ENCODE peak calls at places on chromosome 17, in five cellular contexts. C is neural progenitor cell, F is IMR-90, V is mammary epithelial cell, W is fibroblast of lung. S is an unnamed sample.

GRCh38 chr17:56822725-56823124 is 11.0 kb downstream of the C17orf67 start:
- DNase-seq in F (no peak), V (no peak), C (no peak), W (no peak), S (no peak)

GRCh38 chr17:32523827-32524552 is 37.2 kb downstream of the CDK5R1 start:
- DNase-seq in W (no peak), V (no peak), F (no peak), C (no peak), S (no peak)

GRCh38 chr17:142876-143784 is 5.8 kb downstream of the SCGB1C2 start:
- DNase-seq in W (no peak), C (no peak), V (no peak), F (no peak), S (no peak)

GRCh38 chr17:17345686-17346427 is 42.7 kb downstream of the NT5M start:
- DNase-seq in F (no peak), V (no peak), W (no peak), C (no peak), S (no peak)

GRCh38 chr17:63082952-63083351 is 116.9 kb downstream of the TANC2 start:
- DNase-seq in F (peak), C (no peak), V (peak), W (peak), S (no peak)

GRCh38 chr17:40664582-40665333 is at the start of gene KRT222:
- DNase-seq in F (no peak), C (peak), W (no peak), V (no peak), S (no peak)

GRCh38 chr17:44916059-44916780 is 920 bp upstream of the GFAP start:
- DNase-seq in W (no peak), C (peak), V (no peak), F (no peak), S (no peak)

GRCh38 chr17:18185832-18186231 is 2.2 kb downstream of the ALKBH5 start:
- DNase-seq in W (peak), C (no peak), F (peak), V (no peak), S (no peak)

GRCh38 chr17:66491213-66491612 is 188.8 kb downstream of the PRKCA start:
- DNase-seq in F (no peak), C (no peak), W (no peak), V (no peak), S (no peak)

GRCh38 chr17:34390649-34391048 is 27.6 kb upstream of the CCL1 start:
- DNase-seq in F (no peak), C (no peak), V (no peak), W (no peak), S (no peak)
- H3K9ac ChIP-seq in F (no peak), C (no peak), V (no peak), W (no peak), S (no peak)

DNA sequence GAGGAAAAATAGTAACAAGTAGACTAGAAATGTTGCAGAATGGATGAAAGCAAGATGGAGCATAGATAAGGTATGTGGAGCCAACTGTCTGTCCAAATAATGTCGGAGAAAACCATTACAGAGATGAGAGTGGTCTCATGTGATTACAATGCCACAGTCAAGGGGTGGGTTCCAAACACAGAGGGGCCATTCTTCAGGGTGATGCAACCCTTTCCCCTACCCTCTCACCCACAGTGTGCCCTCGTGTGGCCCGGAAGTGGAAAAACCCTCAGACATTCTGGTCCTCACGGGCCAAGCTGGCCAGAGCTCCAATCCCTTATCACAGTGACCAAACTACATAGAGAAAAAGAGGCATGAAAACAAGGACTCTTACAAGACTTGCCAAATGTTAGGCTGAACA is 17.7 kb upstream of the HS3ST3A1 start:
- DNase-seq in V (no peak), W (no peak), F (no peak), C (no peak), S (no peak)
- TF ChIP-seq CTCF in V (no peak), W (no peak), F (no peak), C (peak), S (no peak)

GRCh38 chr17:29444589-29444988 is 54.4 kb downstream of the TAOK1 start:
- DNase-seq in C (no peak), V (peak), F (peak), W (peak), S (peak)
- H3K4me2 ChIP-seq in C (no peak), V (no peak), F (no peak), W (peak), S (no peak)

GRCh38 chr17:78979780-78980623 is at the start of gene LGALS3BP:
- DNase-seq in V (peak), C (peak), F (peak), W (peak), S (peak)

GRCh38 chr17:78980624-78980972 is 875 bp upstream of the LGALS3BP start:
- DNase-seq in W (no peak), V (no peak), C (no peak), F (no peak), S (no peak)

GRCh38 chr17:78976907-78977680 is 2.6 kb downstream of the LGALS3BP start:
- DNase-seq in F (no peak), W (no peak), V (no peak), C (no peak), S (no peak)

GRCh38 chr17:78977681-78977943 is 2.1 kb downstream of the LGALS3BP start:
- DNase-seq in W (no peak), V (no peak), C (no peak), F (no peak), S (no peak)

DNA sequence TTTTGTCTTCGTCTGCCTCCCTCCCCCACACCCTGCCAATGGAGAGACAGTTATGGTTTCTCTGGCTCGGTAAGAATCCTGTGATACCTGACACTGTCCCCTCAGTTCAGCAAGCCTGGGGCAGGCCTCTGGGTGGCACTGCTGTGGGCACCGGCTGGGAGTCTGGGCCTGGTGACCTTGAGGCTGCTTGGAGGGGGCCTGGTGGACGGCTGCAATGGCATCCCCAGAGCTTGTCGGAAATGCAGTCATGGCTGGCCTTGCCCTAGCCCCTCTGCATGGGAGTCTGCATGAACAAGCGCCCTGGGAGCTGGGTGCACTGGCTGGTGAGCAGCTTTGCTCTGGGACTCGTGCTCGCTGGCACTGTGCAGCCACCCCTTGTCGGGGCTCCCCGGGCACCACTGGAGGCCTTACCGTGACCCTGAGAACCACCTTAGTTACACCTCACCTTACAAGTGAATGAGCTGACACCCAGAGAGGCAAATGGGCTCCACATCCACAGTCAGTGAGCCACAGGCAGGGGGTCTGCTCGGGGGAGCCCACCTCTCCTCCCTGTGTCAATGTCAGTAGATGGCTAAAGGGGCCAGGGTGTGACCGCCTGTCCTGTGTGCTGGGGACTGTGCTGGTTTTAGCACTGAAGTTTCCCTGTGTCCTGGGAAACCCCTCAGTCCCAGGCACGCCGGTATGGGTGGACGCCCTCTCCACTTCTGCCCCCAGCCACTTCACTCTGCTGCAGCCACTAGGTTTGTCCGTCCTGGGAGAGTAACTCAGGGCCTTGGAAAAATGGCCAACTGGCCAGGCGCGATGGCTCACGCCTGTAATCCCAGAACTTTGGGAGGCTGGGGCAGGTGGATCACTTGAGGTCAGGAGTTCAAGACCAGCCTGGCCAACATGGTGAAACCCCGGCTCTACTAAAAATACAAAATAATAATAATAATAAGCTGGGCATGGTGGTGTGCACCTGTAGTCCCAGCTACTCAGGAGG is 1.4 kb downstream of the LGALS3BP start:
- DNase-seq in V (no peak), F (no peak), W (no peak), C (no peak), S (no peak)
- H3K9ac ChIP-seq in V (no peak), F (no peak), W (no peak), C (no peak), S (no peak)

GRCh38 chr17:42723636-42724035 is 21.2 kb downstream of the EZH1 start:
- DNase-seq in V (no peak), W (no peak), C (no peak), F (no peak), S (no peak)

GRCh38 chr17:42725143-42725542 is 19.7 kb downstream of the EZH1 start:
- DNase-seq in W (no peak), C (no peak), V (no peak), F (no peak), S (no peak)

GRCh38 chr17:42720996-42721583 is 23.8 kb downstream of the EZH1 start:
- DNase-seq in W (peak), C (peak), F (peak), V (peak), S (peak)
- TF ChIP-seq CTCF in W (peak), C (peak), F (peak), V (peak), S (peak)

DNA sequence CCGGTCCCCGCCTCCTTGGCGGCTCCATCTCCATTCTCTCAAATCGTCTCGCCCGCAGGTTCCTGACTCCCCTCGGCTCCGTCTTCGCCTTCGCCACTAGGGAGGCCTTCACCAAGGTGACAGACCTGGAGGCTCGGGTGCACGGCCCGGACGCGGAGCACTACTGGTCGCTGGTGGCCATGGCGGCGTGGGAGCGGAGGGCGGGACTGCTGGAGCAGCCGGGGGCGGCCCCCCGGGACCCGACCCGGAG is 862 bp downstream of the GLTPD2 start:
- DNase-seq in V (no peak), F (no peak), C (no peak), W (no peak), S (no peak)
- H3K4me2 ChIP-seq in V (peak), F (peak), C (peak), W (peak), S (peak)

GRCh38 chr17:28573966-28574480 is 2.7 kb downstream of the ALDOC start:
- DNase-seq in F (no peak), V (no peak), C (no peak), W (no peak), S (no peak)

GRCh38 chr17:28571255-28572122 is at the start of gene PIGS:
- DNase-seq in W (peak), C (peak), V (peak), F (peak), S (peak)

GRCh38 chr17:28570716-28571254 is 539 bp downstream of the PIGS start:
- DNase-seq in V (no peak), W (no peak), F (no peak), C (peak), S (peak)

GRCh38 chr17:28573521-28573920 is 2.2 kb upstream of the PIGS start:
- DNase-seq in F (no peak), W (no peak), C (no peak), V (no peak), S (no peak)

DNA sequence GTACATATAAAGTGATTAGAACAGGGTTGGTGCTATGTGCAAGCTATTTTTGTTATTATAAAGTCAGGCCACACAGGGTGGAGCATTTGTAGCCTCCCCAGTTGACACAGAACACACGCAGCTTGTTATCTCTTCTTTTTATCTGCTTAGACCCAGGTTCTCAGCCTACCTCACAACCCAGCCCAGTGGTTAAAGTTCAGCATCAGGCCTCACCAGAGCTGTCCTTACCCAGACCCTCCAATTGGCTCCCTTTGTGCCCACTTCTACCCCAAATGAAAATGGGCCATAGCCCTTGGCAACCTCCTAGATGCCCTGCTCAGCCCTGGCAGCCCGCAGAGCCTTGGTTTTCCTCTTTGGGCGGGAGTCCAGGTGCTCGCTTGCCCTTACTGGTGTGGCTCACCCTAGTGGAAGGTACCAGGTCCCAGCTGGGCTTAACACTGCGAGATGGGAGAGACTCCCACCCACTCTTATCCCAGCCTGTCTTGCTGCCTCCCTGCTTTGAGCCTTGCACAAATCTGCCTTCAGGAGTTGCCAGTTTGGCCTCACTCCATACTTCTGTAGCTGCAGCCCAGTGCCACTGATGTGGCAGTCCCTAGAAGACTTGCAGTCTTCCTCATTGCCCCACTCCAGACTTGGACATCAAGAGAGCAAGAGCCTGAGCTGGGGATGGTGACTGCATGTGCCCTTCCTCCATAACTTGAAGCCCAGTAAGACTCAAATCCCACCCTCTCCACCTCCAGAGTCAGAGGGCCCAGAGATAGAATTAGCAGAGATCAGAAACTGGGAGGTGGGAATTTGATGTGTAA is 1.2 kb upstream of the PIGS start:
- DNase-seq in V (no peak), F (no peak), C (no peak), W (no peak), S (no peak)
- H3K9ac ChIP-seq in V (no peak), F (no peak), C (no peak), W (no peak), S (no peak)

GRCh38 chr17:65093930-65094329 is 37.4 kb upstream of the GNA13 start:
- DNase-seq in C (no peak), W (no peak), V (no peak), F (no peak), S (no peak)
- TF ChIP-seq CTCF in C (no peak), W (no peak), V (no peak), F (peak), S (peak)

DNA sequence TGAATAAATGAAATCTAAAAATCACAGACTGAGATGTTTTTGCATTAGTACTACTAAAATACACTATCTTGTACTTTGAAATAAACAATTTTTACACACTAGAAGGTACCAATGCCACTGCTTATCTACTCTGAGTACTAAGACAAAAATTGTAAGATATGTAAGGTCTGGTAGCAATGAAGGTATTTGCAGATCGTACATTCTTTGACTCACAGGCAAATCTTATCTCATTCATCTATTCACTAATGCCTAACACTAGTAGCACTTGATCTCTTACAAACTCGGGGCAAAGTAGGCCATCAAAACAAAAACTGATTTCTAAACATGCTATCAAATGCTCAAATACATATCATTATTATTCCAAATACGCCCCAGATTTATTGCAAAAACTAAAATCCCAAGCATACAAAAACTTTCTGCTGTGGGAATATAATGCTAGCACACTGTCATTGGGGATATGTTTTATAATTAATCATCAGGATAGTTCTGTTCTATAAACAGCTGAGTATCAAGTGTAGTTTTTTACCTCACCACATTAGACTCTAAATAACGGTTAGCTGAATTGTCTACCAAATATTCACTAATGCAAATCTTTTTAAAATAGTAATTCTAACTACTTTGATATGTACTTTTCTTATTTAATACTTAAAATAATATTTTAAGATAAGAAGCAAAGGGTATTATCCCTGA is 68.0 kb downstream of the MED13 start:
- DNase-seq in V (no peak), C (no peak), W (no peak), F (no peak), S (no peak)
- H3K4me2 ChIP-seq in V (no peak), C (no peak), W (no peak), F (no peak), S (peak)

GRCh38 chr17:15121426-15121825 is 143.7 kb downstream of the PMP22 start:
- DNase-seq in C (no peak), W (peak), V (no peak), F (peak), S (no peak)

GRCh38 chr17:15122857-15123256 is 142.3 kb downstream of the PMP22 start:
- DNase-seq in W (no peak), C (no peak), V (no peak), F (no peak), S (no peak)

GRCh38 chr17:15123593-15124590 is 141.2 kb downstream of the PMP22 start:
- DNase-seq in W (peak), F (peak), V (no peak), C (no peak), S (no peak)

GRCh38 chr17:15119928-15120327 is 145.2 kb downstream of the PMP22 start:
- DNase-seq in W (no peak), C (peak), V (no peak), F (no peak), S (no peak)

DNA sequence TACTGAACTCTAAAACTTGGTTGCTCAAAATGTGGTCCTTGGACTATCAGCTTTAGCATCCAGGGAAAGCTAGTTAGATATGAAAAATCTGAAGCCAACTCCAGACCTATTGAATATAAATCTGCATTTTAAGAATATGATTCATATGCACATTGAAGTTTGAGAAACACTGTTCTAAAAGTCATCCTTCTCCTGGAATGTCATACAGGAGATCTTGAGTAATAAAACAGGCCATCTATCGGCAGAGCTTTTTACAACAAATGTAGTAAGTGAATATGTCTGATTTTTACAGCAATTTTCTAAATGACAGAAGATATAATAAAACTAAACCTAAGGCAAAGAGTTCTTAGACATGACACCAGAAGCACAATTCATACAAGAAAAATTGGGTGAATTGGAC is 140.4 kb downstream of the PMP22 start:
- DNase-seq in C (no peak), W (no peak), F (no peak), V (no peak), S (no peak)
- H3K9ac ChIP-seq in C (no peak), W (no peak), F (no peak), V (no peak), S (no peak)

S was measured in PC-3.